ENCODE peak calls at places on chromosome X, in six cellular contexts. E, K, M, G, O and U are unnamed samples.

GRCh38 chrX:107171369-107172102 is 34.7 kb downstream of the NUP62CL start:
- DNase-seq in E (no peak), K (no peak), M (peak), G (peak), O (no peak), U (no peak)

GRCh38 chrX:148567229-148567628 is 66.8 kb downstream of the AFF2 start:
- DNase-seq in E (no peak), K (no peak), M (no peak), G (peak), O (peak), U (no peak)

GRCh38 chrX:40646489-40647306 is 663 bp downstream of the CXorf38 start:
- DNase-seq in E (peak), K (peak), M (peak), G (peak), O (peak), U (peak)

GRCh38 chrX:155231163-155231562 is 14.9 kb downstream of the VBP1 start:
- DNase-seq in E (no peak), K (no peak), M (no peak), G (no peak), O (no peak), U (no peak)

GRCh38 chrX:48696301-48697181 is at the start of gene SUV39H1:
- DNase-seq in E (peak), K (peak), M (peak), G (peak), O (peak), U (peak)

GRCh38 chrX:130539721-130540321 is 138.0 kb downstream of the RBMX2 start:
- DNase-seq in E (peak), K (peak), M (peak), G (peak), O (peak), U (peak)

GRCh38 chrX:26511621-26512363 is 295.8 kb downstream of the MAGEB5 start:
- DNase-seq in E (no peak), K (no peak), M (no peak), G (peak), O (no peak), U (no peak)

GRCh38 chrX:53237056-53237455 is 12.0 kb upstream of the KDM5C start:
- DNase-seq in E (no peak), K (no peak), M (no peak), G (no peak), O (no peak), U (no peak)

GRCh38 chrX:154327026-154327820 is 31.6 kb downstream of the TKTL1 start:
- DNase-seq in E (no peak), K (no peak), M (no peak), G (peak), O (no peak), U (no peak)

GRCh38 chrX:136047001-136047642 is 61.9 kb downstream of the SLC9A6 start:
- DNase-seq in E (peak), K (no peak), M (peak), G (peak), O (no peak), U (no peak)